ENCODE peak calls at places on chromosomes 16 and 17, in six cellular contexts. T is fibroblast of pulmonary artery; W is HTR-8/SVneo; J is aorta; I is stimulated activated CD8-positive, alpha-beta memory T cell treated with anti-CD3 and anti-CD28 coated beads, Interleukin-15, amount 100 ng/mL, for 1 hour; D is kidney glomerular epithelial cell. S is an unnamed sample.

GRCh38 chr17:44759096-44759915 is 518 bp downstream of the ADAM11 start:
- DNase-seq in D (no peak), W (peak), I (no peak), T (no peak), J (no peak), S (no peak)

GRCh38 chr17:80175411-80175810 is 5.6 kb downstream of the CARD14 start:
- DNase-seq in T (peak), D (peak), I (no peak), W (no peak), J (no peak), S (no peak)

GRCh38 chr16:82360024-82360783 is 190.2 kb upstream of the MPHOSPH6 start:
- DNase-seq in J (no peak), I (no peak), W (no peak), D (no peak), T (no peak), S (no peak)

GRCh38 chr17:1630662-1631061 is 2.0 kb upstream of the SLC43A2 start:
- DNase-seq in T (no peak), W (no peak), I (no peak), J (no peak), D (no peak), S (no peak)

GRCh38 chr16:64397042-64397441 is 724.8 kb downstream of the CDH11 start:
- DNase-seq in W (no peak), D (peak), J (no peak), T (no peak), I (no peak), S (no peak)

GRCh38 chr17:57006040-57006439 is 28.1 kb downstream of the SCPEP1 start:
- DNase-seq in W (no peak), T (no peak), I (no peak), D (no peak), J (no peak), S (no peak)

GRCh38 chr17:50055426-50056216 is at the start of gene ITGA3:
- DNase-seq in T (peak), D (peak), W (peak), I (peak), J (peak), S (peak)

GRCh38 chr17:39813631-39814030 is 50.5 kb downstream of the IKZF3 start:
- DNase-seq in I (no peak), W (no peak), D (no peak), T (no peak), J (no peak), S (no peak)

GRCh38 chr16:57579361-57579665 is 36.9 kb downstream of the ADGRG5 start:
- DNase-seq in T (no peak), I (no peak), J (no peak), W (no peak), D (no peak), S (no peak)

GRCh38 chr17:962650-963049 is 16.9 kb downstream of the NXN start:
- DNase-seq in I (no peak), D (no peak), T (no peak), J (no peak), W (no peak), S (no peak)

GRCh38 chr16:58148099-58148498 is 18.9 kb upstream of the CFAP20 start:
- DNase-seq in I (no peak), W (no peak), T (no peak), J (no peak), D (no peak), S (no peak)

GRCh38 chr16:57808589-57808988 is 6.3 kb upstream of the KIFC3 start:
- DNase-seq in W (no peak), I (no peak), T (no peak), J (no peak), D (no peak), S (no peak)

GRCh38 chr16:85611455-85612190 is 1.5 kb upstream of the GSE1 start:
- DNase-seq in J (peak), W (peak), T (peak), I (no peak), D (peak), S (peak)

GRCh38 chr17:30597776-30598288 is 120.6 kb downstream of the GOSR1 start:
- DNase-seq in J (no peak), I (no peak), W (no peak), T (no peak), D (no peak), S (no peak)

GRCh38 chr16:67846063-67846319 is 742 bp upstream of the NUTF2 start:
- DNase-seq in D (no peak), W (no peak), T (no peak), J (no peak), I (no peak), S (no peak)